ENCODE peak calls at places on chromosome 10, in nine cellular contexts. One of them, this sample, is unnamed.

GRCh38 chr10:58217612-58218011 is 50.1 kb downstream of the IPMK start:
- DNase-seq in effector memory CD4-positive, alpha-beta T cell: no peak
- DNase-seq in astrocyte: peak; percentile 66
- DNase-seq in kidney: no peak
- DNase-seq in transverse colon: no peak
- DNase-seq in GM23338: no peak
- DNase-seq in endodermal cell: no peak
- DNase-seq in CD8-positive, alpha-beta T cell: no peak
- DNase-seq in neuronal stem cell: no peak
- DNase-seq in this sample: no peak

GRCh38 chr10:98408799-98409198 is 6.2 kb downstream of the PYROXD2 start:
- DNase-seq in GM23338: no peak
- DNase-seq in transverse colon: no peak
- DNase-seq in effector memory CD4-positive, alpha-beta T cell: no peak
- DNase-seq in kidney: no peak
- DNase-seq in CD8-positive, alpha-beta T cell: no peak
- DNase-seq in astrocyte: no peak
- DNase-seq in endodermal cell: no peak
- DNase-seq in neuronal stem cell: no peak
- DNase-seq in this sample: no peak

GRCh38 chr10:49369216-49370162 is 26.4 kb downstream of the DRGX start:
- DNase-seq in endodermal cell: no peak
- DNase-seq in CD8-positive, alpha-beta T cell: no peak
- DNase-seq in effector memory CD4-positive, alpha-beta T cell: no peak
- DNase-seq in neuronal stem cell: no peak
- DNase-seq in transverse colon: no peak
- DNase-seq in astrocyte: peak; percentile 76
- DNase-seq in GM23338: no peak
- DNase-seq in kidney: no peak
- DNase-seq in this sample: no peak

GRCh38 chr10:118732253-118733194 is 22.2 kb downstream of the CACUL1 start:
- DNase-seq in GM23338: no peak
- DNase-seq in neuronal stem cell: no peak
- DNase-seq in effector memory CD4-positive, alpha-beta T cell: no peak
- DNase-seq in transverse colon: peak; percentile 45
- DNase-seq in kidney: no peak
- DNase-seq in endodermal cell: peak; percentile 53
- DNase-seq in astrocyte: peak; percentile 7
- DNase-seq in CD8-positive, alpha-beta T cell: no peak
- DNase-seq in this sample: no peak

GRCh38 chr10:63667596-63667995 is 146.4 kb downstream of the REEP3 start:
- DNase-seq in CD8-positive, alpha-beta T cell: no peak
- DNase-seq in transverse colon: no peak
- DNase-seq in effector memory CD4-positive, alpha-beta T cell: no peak
- DNase-seq in endodermal cell: no peak
- DNase-seq in neuronal stem cell: no peak
- DNase-seq in astrocyte: no peak
- DNase-seq in kidney: no peak
- DNase-seq in GM23338: no peak
- DNase-seq in this sample: no peak

GRCh38 chr10:4944751-4945280 is 18.4 kb upstream of the AKR1C1 start:
- DNase-seq in astrocyte: no peak
- DNase-seq in effector memory CD4-positive, alpha-beta T cell: no peak
- DNase-seq in neuronal stem cell: no peak
- DNase-seq in GM23338: peak; percentile 52
- DNase-seq in endodermal cell: no peak
- DNase-seq in transverse colon: no peak
- DNase-seq in kidney: no peak
- DNase-seq in CD8-positive, alpha-beta T cell: no peak
- DNase-seq in this sample: no peak

GRCh38 chr10:14374745-14375445 is 44.2 kb upstream of the FRMD4A start:
- DNase-seq in neuronal stem cell: no peak
- DNase-seq in GM23338: no peak
- DNase-seq in astrocyte: peak; percentile 84
- DNase-seq in effector memory CD4-positive, alpha-beta T cell: no peak
- DNase-seq in CD8-positive, alpha-beta T cell: no peak
- DNase-seq in kidney: no peak
- DNase-seq in endodermal cell: no peak
- DNase-seq in transverse colon: no peak
- DNase-seq in this sample: no peak

GRCh38 chr10:130745831-130746230 is 565.7 kb downstream of the TCERG1L start:
- DNase-seq in kidney: peak; percentile 37
- DNase-seq in astrocyte: no peak
- DNase-seq in effector memory CD4-positive, alpha-beta T cell: no peak
- DNase-seq in endodermal cell: peak; percentile 35
- DNase-seq in CD8-positive, alpha-beta T cell: no peak
- DNase-seq in transverse colon: no peak
- DNase-seq in neuronal stem cell: no peak
- DNase-seq in GM23338: no peak
- DNase-seq in this sample: no peak

GRCh38 chr10:22667093-22667480 is 47.3 kb downstream of the PIP4K2A start:
- DNase-seq in transverse colon: no peak
- DNase-seq in effector memory CD4-positive, alpha-beta T cell: no peak
- DNase-seq in endodermal cell: no peak
- DNase-seq in CD8-positive, alpha-beta T cell: no peak
- DNase-seq in GM23338: no peak
- DNase-seq in neuronal stem cell: no peak
- DNase-seq in kidney: no peak
- DNase-seq in astrocyte: no peak
- DNase-seq in this sample: no peak

GRCh38 chr10:22666287-22667092 is 47.9 kb downstream of the PIP4K2A start:
- DNase-seq in neuronal stem cell: no peak
- DNase-seq in astrocyte: no peak
- DNase-seq in kidney: no peak
- DNase-seq in transverse colon: peak; percentile 36
- DNase-seq in endodermal cell: no peak
- DNase-seq in CD8-positive, alpha-beta T cell: peak; percentile 79
- DNase-seq in GM23338: no peak
- DNase-seq in effector memory CD4-positive, alpha-beta T cell: peak; percentile 56
- DNase-seq in this sample: no peak

GRCh38 chr10:22670796-22671195 is 43.6 kb downstream of the PIP4K2A start:
- DNase-seq in kidney: no peak
- DNase-seq in endodermal cell: no peak
- DNase-seq in CD8-positive, alpha-beta T cell: no peak
- DNase-seq in neuronal stem cell: no peak
- DNase-seq in GM23338: no peak
- DNase-seq in effector memory CD4-positive, alpha-beta T cell: no peak
- DNase-seq in transverse colon: no peak
- DNase-seq in astrocyte: peak; percentile 67
- DNase-seq in this sample: no peak

GRCh38 chr10:22672594-22673392 is 41.6 kb downstream of the PIP4K2A start:
- DNase-seq in astrocyte: no peak
- DNase-seq in kidney: no peak
- DNase-seq in transverse colon: no peak
- DNase-seq in CD8-positive, alpha-beta T cell: no peak
- DNase-seq in GM23338: no peak
- DNase-seq in neuronal stem cell: no peak
- DNase-seq in endodermal cell: no peak
- DNase-seq in effector memory CD4-positive, alpha-beta T cell: no peak
- DNase-seq in this sample: no peak

DNA sequence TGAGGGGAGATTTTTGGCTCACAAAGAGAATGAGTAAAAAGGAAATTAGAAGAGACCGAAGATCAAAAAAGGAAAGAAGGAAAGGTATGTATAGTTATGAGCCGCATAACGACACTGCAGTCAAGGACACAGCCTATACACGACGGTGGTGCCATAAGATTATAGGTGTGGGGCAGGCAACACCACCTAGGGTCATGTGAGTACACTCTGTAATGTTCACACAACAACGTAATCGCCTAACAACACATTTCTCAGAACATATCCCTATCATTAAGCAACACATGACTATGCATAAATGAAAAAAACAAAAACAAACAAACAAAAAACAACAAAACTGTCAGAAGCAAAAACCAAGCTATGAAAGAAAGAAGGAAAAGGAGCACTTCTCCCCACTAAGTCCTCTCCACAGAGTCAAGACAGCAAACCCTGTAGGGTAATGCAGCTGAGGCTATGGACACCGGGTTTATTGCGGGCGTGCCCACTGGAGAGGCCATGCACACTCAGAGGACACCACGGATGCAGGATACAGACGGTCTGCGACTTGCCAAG is 45.1 kb downstream of the PIP4K2A start:
- DNase-seq in neuronal stem cell: no peak
- DNase-seq in endodermal cell: no peak
- DNase-seq in transverse colon: no peak
- DNase-seq in effector memory CD4-positive, alpha-beta T cell: no peak
- DNase-seq in GM23338: no peak
- DNase-seq in kidney: no peak
- DNase-seq in CD8-positive, alpha-beta T cell: no peak
- DNase-seq in astrocyte: no peak
- DNase-seq in this sample: no peak
- H3K4me1 ChIP-seq in neuronal stem cell: peaks cover 4% of the 10 kb centered on the region
- H3K4me1 ChIP-seq in endodermal cell: no peaks in the 10 kb centered on the region
- H3K4me1 ChIP-seq in transverse colon: no peaks in the 10 kb centered on the region
- H3K4me1 ChIP-seq in effector memory CD4-positive, alpha-beta T cell: peaks cover 58% of the 10 kb centered on the region
- H3K4me1 ChIP-seq in GM23338: peaks cover 77% of the 10 kb centered on the region
- H3K4me1 ChIP-seq in kidney: peaks cover 3% of the 10 kb centered on the region
- H3K4me1 ChIP-seq in CD8-positive, alpha-beta T cell: peaks cover 89% of the 10 kb centered on the region
- H3K4me1 ChIP-seq in astrocyte: no peaks in the 10 kb centered on the region
- H3K4me1 ChIP-seq in this sample: peaks cover 17% of the 10 kb centered on the region

DNA sequence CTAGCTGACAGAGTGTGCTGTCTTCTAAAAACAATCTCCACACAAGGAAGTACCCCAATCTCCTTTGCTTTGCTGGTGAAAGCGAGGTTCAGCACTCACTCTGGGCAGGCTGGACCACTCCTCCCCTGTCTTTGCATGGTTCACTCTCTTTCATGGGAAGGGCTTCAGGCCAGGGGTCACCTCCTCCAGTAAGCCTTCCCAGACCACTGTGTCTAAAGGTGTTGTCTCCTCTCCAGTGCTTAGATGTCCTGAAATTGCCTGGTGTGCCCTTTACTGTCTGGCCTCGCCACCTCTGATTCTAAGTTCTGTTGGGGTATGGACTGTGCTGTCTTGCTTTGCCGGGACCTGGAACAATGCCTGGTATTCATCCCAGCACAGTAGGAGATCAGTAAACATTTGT is 34.6 kb upstream of the HNRNPH3 start:
- DNase-seq in astrocyte: no peak
- DNase-seq in effector memory CD4-positive, alpha-beta T cell: no peak
- DNase-seq in GM23338: no peak
- DNase-seq in transverse colon: no peak
- DNase-seq in kidney: no peak
- DNase-seq in endodermal cell: no peak
- DNase-seq in CD8-positive, alpha-beta T cell: no peak
- DNase-seq in neuronal stem cell: no peak
- DNase-seq in this sample: no peak
- H3K27ac ChIP-seq in astrocyte: no peak overlapping the region
- H3K27ac ChIP-seq in effector memory CD4-positive, alpha-beta T cell: no peak overlapping the region
- H3K27ac ChIP-seq in GM23338: no peak overlapping the region
- H3K27ac ChIP-seq in transverse colon: no peak overlapping the region
- H3K27ac ChIP-seq in kidney: no peak overlapping the region
- H3K27ac ChIP-seq in endodermal cell: no peak overlapping the region
- H3K27ac ChIP-seq in CD8-positive, alpha-beta T cell: no peak overlapping the region
- H3K27ac ChIP-seq in neuronal stem cell: no peak overlapping the region
- H3K27ac ChIP-seq in this sample: no peak overlapping the region

DNA sequence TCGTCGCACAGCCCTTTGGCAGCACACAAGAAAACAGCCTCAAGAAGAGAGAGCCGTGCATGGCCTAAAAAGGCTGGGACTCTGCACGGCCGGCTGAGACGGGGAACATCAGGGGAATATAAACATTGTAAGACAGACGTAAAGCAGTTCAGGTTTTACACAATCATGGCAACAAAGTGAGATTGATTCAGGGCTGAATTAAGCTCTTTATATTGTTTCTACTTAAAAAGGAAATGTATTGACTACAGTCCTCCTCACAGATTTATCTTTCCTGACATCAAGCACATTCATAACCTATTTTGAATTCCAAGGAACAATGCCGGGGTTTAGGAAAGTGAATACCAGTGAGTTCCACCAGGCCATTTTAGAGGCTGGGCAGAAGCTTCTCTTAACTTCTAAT is 25.2 kb downstream of the SORBS1 start:
- DNase-seq in kidney: no peak
- DNase-seq in CD8-positive, alpha-beta T cell: no peak
- DNase-seq in astrocyte: peak; percentile 85
- DNase-seq in endodermal cell: no peak
- DNase-seq in neuronal stem cell: no peak
- DNase-seq in GM23338: no peak
- DNase-seq in effector memory CD4-positive, alpha-beta T cell: no peak
- DNase-seq in transverse colon: peak; percentile 28
- DNase-seq in this sample: no peak
- H3K4me1 ChIP-seq in kidney: peaks cover 13% of the 10 kb centered on the region
- H3K4me1 ChIP-seq in CD8-positive, alpha-beta T cell: no peaks in the 10 kb centered on the region
- H3K4me1 ChIP-seq in astrocyte: peaks cover 4% of the 10 kb centered on the region
- H3K4me1 ChIP-seq in endodermal cell: peaks cover 39% of the 10 kb centered on the region
- H3K4me1 ChIP-seq in neuronal stem cell: peaks cover 6% of the 10 kb centered on the region
- H3K4me1 ChIP-seq in GM23338: peaks cover 44% of the 10 kb centered on the region
- H3K4me1 ChIP-seq in effector memory CD4-positive, alpha-beta T cell: no peaks in the 10 kb centered on the region
- H3K4me1 ChIP-seq in transverse colon: peaks cover 42% of the 10 kb centered on the region
- H3K4me1 ChIP-seq in this sample: peaks cover 99% of the 10 kb centered on the region

GRCh38 chr10:110497438-110498086 is at the start of gene DUSP5:
- DNase-seq in GM23338: peak; percentile 97
- DNase-seq in CD8-positive, alpha-beta T cell: peak; percentile 92
- DNase-seq in kidney: peak; percentile 98
- DNase-seq in neuronal stem cell: peak; percentile 97
- DNase-seq in endodermal cell: peak; percentile 97
- DNase-seq in astrocyte: peak; percentile 85
- DNase-seq in effector memory CD4-positive, alpha-beta T cell: peak; percentile 94
- DNase-seq in transverse colon: peak; percentile 96
- DNase-seq in this sample: peak; percentile 99

GRCh38 chr10:110493832-110494426 is 3.8 kb upstream of the DUSP5 start:
- DNase-seq in endodermal cell: peak; percentile 78
- DNase-seq in astrocyte: no peak
- DNase-seq in transverse colon: no peak
- DNase-seq in GM23338: no peak
- DNase-seq in CD8-positive, alpha-beta T cell: no peak
- DNase-seq in effector memory CD4-positive, alpha-beta T cell: no peak
- DNase-seq in kidney: no peak
- DNase-seq in neuronal stem cell: no peak
- DNase-seq in this sample: no peak

GRCh38 chr10:110496553-110497437 is 912 bp upstream of the DUSP5 start:
- DNase-seq in neuronal stem cell: no peak
- DNase-seq in endodermal cell: no peak
- DNase-seq in GM23338: no peak
- DNase-seq in astrocyte: no peak
- DNase-seq in kidney: no peak
- DNase-seq in CD8-positive, alpha-beta T cell: no peak
- DNase-seq in effector memory CD4-positive, alpha-beta T cell: no peak
- DNase-seq in transverse colon: no peak
- DNase-seq in this sample: no peak

GRCh38 chr10:110494532-110494931 is 3.2 kb upstream of the DUSP5 start:
- DNase-seq in GM23338: no peak
- DNase-seq in endodermal cell: no peak
- DNase-seq in astrocyte: no peak
- DNase-seq in neuronal stem cell: no peak
- DNase-seq in CD8-positive, alpha-beta T cell: no peak
- DNase-seq in effector memory CD4-positive, alpha-beta T cell: no peak
- DNase-seq in transverse colon: no peak
- DNase-seq in kidney: no peak
- DNase-seq in this sample: no peak

DNA sequence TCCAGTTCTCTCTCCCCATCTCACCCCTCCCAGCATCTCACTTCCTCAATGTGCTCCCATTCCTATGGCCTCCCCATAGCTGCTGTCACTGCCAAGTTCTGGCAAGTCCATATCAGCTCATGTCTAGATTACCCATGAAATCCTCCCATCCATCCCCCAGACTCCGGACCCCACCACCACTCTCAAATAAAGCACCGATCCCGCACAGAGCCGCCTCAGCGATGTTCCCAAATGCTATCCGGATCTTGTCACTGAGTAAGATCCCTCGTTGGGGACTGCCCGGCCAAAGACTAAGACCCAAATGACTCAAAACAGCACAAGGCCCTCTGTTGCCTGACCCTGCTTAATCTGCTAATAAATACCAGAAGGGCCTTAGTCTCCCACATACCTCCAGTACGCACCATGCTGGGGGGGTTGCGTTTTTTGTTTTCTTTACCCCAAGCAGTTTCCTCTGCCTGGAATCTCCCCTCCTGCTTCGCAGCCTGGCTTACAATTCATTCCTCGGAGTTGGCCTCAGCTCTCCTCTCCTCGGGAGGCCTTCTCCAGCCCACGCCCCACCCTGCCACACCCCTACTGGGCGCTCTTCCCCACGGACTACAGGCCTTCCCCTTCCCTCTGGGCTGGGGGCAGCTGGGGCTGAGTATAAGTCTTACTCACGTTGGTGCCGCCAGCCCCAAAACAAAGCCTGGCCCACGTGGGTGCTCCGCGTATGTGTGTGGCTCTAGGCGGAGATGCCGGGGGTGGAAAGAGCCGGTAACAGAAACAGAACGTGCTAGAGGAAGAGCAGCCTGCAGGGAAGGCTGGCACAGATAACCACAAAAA is 1.8 kb upstream of the DUSP5 start:
- DNase-seq in GM23338: peak; percentile 62
- DNase-seq in kidney: peak; percentile 79
- DNase-seq in endodermal cell: peak; percentile 78
- DNase-seq in neuronal stem cell: no peak
- DNase-seq in effector memory CD4-positive, alpha-beta T cell: peak; percentile 33
- DNase-seq in CD8-positive, alpha-beta T cell: peak; percentile 52
- DNase-seq in transverse colon: peak; percentile 46
- DNase-seq in astrocyte: peak; percentile 87
- DNase-seq in this sample: no peak
- H3K27ac ChIP-seq in GM23338: peak overlapping the region; percentile 26
- H3K27ac ChIP-seq in kidney: peak overlapping the region; percentile 44
- H3K27ac ChIP-seq in endodermal cell: no peak overlapping the region
- H3K27ac ChIP-seq in neuronal stem cell: no peak overlapping the region
- H3K27ac ChIP-seq in effector memory CD4-positive, alpha-beta T cell: peak overlapping the region; percentile 51
- H3K27ac ChIP-seq in CD8-positive, alpha-beta T cell: no peak overlapping the region
- H3K27ac ChIP-seq in transverse colon: peak overlapping the region; percentile 91
- H3K27ac ChIP-seq in astrocyte: peak overlapping the region; percentile 96
- H3K27ac ChIP-seq in this sample: peak overlapping the region; percentile 88

This sample was measured in esophagus muscularis mucosa.